ENCODE peak calls at places on chromosomes 3 and 15, in ten cellular contexts. D is myocyte, T is brain microvascular endothelial cell, Y is GM23248, C is gastrocnemius medialis, H is HFFc6, J is endothelial cell, S is iPS-NIHi11, W is T-helper 9 cell, K is upper lobe of right lung. B is an unnamed sample.

GRCh38 chr3:32816439-32817194 is 1.2 kb upstream of the TRIM71 start:
- DNase-seq in S (peak; percentile 92), H (no peak), T (no peak), Y (peak; percentile 40), K (peak; percentile 78), C (no peak), D (peak; percentile 15), J (peak; percentile 69), W (no peak), B (peak; percentile 64)

GRCh38 chr3:3798641-3799113 is 554 bp upstream of the LRRN1 start:
- DNase-seq in H (no peak), D (no peak), K (peak; percentile 67), S (peak; percentile 51), C (no peak), T (no peak), Y (peak; percentile 12), J (peak; percentile 41), W (no peak), B (peak; percentile 17)

GRCh38 chr3:141050913-141051632 is at the start of gene SPSB4:
- DNase-seq in K (no peak), S (peak; percentile 98), H (no peak), J (peak; percentile 72), Y (peak; percentile 53), D (peak; percentile 85), T (peak; percentile 28), W (no peak), C (peak; percentile 61), B (no peak)

GRCh38 chr3:177374323-177374722 is 177.0 kb upstream of the TBL1XR1 start:
- DNase-seq in D (no peak), K (no peak), W (no peak), H (no peak), T (no peak), S (no peak), C (no peak), Y (no peak), J (no peak), B (no peak)

GRCh38 chr3:83873550-83873949 is 1085.2 kb upstream of the CADM2 start:
- DNase-seq in W (no peak), D (no peak), S (no peak), H (no peak), J (no peak), C (no peak), Y (no peak), T (no peak), K (no peak), B (no peak)

GRCh38 chr3:44954289-44954688 is 21.7 kb downstream of the ZDHHC3 start:
- DNase-seq in T (no peak), K (no peak), Y (no peak), D (no peak), H (no peak), J (no peak), C (no peak), S (no peak), W (no peak), B (no peak)

GRCh38 chr3:54905230-54905888 is 22.5 kb downstream of the LRTM1 start:
- DNase-seq in D (peak; percentile 47), T (no peak), S (no peak), J (no peak), Y (peak; percentile 67), H (peak; percentile 58), K (no peak), W (no peak), C (no peak), B (no peak)

GRCh38 chr3:52077376-52077775 is 21.0 kb upstream of the DUSP7 start:
- DNase-seq in K (no peak), H (no peak), T (no peak), W (no peak), S (no peak), Y (no peak), D (no peak), J (no peak), C (no peak), B (no peak)

GRCh38 chr15:59200560-59200959 is 6.1 kb upstream of the LDHAL6B start:
- DNase-seq in J (no peak), H (peak; percentile 52), W (no peak), K (no peak), D (no peak), S (no peak), C (no peak), Y (no peak), T (no peak), B (no peak)

GRCh38 chr3:37386627-37387230 is 212.3 kb upstream of the LRRFIP2 start:
- DNase-seq in H (no peak), K (no peak), C (no peak), J (no peak), S (no peak), T (no peak), Y (peak; percentile 8), W (no peak), D (no peak), B (no peak)

GRCh38 chr15:100863406-100864198 is 16.0 kb upstream of the ALDH1A3 start:
- DNase-seq in J (no peak), T (no peak), S (no peak), K (no peak), D (peak; percentile 83), C (peak; percentile 19), W (no peak), H (no peak), Y (peak; percentile 32), B (no peak)

GRCh38 chr3:113673593-113673992 is 22.8 kb downstream of the USF3 start:
- DNase-seq in C (no peak), Y (no peak), H (no peak), W (no peak), S (no peak), J (no peak), T (no peak), K (no peak), D (no peak), B (no peak)

GRCh38 chr15:74240002-74240568 is 4.0 kb downstream of the CCDC33 start:
- DNase-seq in Y (peak; percentile 86), D (peak; percentile 93), K (peak; percentile 90), T (peak; percentile 57), J (peak; percentile 32), C (peak; percentile 67), W (no peak), H (peak; percentile 76), S (peak; percentile 69), B (no peak)

GRCh38 chr3:144053121-144053520 is 81.5 kb downstream of the DIPK2A start:
- DNase-seq in W (no peak), S (no peak), C (no peak), H (peak; percentile 91), J (no peak), D (peak; percentile 60), T (peak; percentile 18), K (no peak), Y (peak; percentile 89), B (no peak)

GRCh38 chr3:42841332-42841731 is 32.1 kb downstream of the ACKR2 start:
- DNase-seq in W (no peak), Y (no peak), T (no peak), S (no peak), C (no peak), J (no peak), K (no peak), D (no peak), H (no peak), B (no peak)

GRCh38 chr3:101779047-101779807 is at the start of gene NXPE3:
- DNase-seq in J (peak; percentile 89), K (peak; percentile 96), H (peak; percentile 70), W (peak; percentile 91), D (peak; percentile 94), C (peak; percentile 93), Y (peak; percentile 91), T (peak; percentile 76), S (peak; percentile 92), B (peak; percentile 91)

GRCh38 chr3:128080323-128080898 is 28.2 kb downstream of the SEC61A1 start:
- DNase-seq in H (peak; percentile 91), K (no peak), T (peak; percentile 93), Y (peak; percentile 93), D (peak; percentile 81), W (no peak), C (no peak), S (no peak), J (no peak), B (no peak)

GRCh38 chr15:92113832-92114231 is 260.3 kb downstream of the SLCO3A1 start:
- DNase-seq in T (no peak), C (no peak), Y (no peak), D (no peak), H (no peak), S (no peak), W (no peak), K (no peak), J (no peak), B (no peak)

GRCh38 chr3:71955549-71956373 is 170.8 kb upstream of the PROK2 start:
- DNase-seq in W (no peak), J (peak; percentile 65), S (peak; percentile 67), H (peak; percentile 80), K (peak; percentile 72), D (peak; percentile 91), T (peak; percentile 69), C (peak; percentile 43), Y (peak; percentile 89), B (peak; percentile 33)

B was measured in GM13976.